ENCODE peak calls at places on chromosomes 13 and 19, in four cellular contexts. K is H54, C is glutamatergic neuron, S is GDM1. I is an unnamed sample.

GRCh38 chr13:45473627-45474026 is 8.9 kb downstream of the COG3 start:
- DNase-seq in K (no peak), C (no peak), S (no peak), I (peak; percentile 22)

GRCh38 chr19:47229674-47230121 is 1.3 kb downstream of the BBC3 start:
- DNase-seq in K (no peak), C (peak; percentile 20), S (no peak), I (peak; percentile 25)

GRCh38 chr13:40996433-40997095 is 22.6 kb downstream of the ELF1 start:
- DNase-seq in K (no peak), C (no peak), S (peak; percentile 58), I (no peak)

GRCh38 chr13:102100234-102100633 is 301.6 kb downstream of the FGF14 start:
- DNase-seq in K (no peak), C (no peak), S (no peak), I (no peak)

GRCh38 chr13:80083097-80083429 is 257.9 kb downstream of the SPRY2 start:
- DNase-seq in K (no peak), C (no peak), S (no peak), I (no peak)

GRCh38 chr13:98397221-98397620 is 179.7 kb downstream of the STK24 start:
- DNase-seq in K (no peak), C (no peak), S (no peak), I (no peak)

GRCh38 chr13:55219538-55219937 is 1921.2 kb upstream of the PRR20A start:
- DNase-seq in K (no peak), C (no peak), S (no peak), I (no peak)

GRCh38 chr13:97198753-97199152 is 23.4 kb upstream of the MBNL2 start:
- DNase-seq in K (no peak), C (no peak), S (no peak), I (no peak)

GRCh38 chr19:5321851-5322681 is 18.5 kb downstream of the PTPRS start:
- DNase-seq in K (no peak), C (peak; percentile 59), S (peak; percentile 37), I (no peak)

GRCh38 chr13:101019126-101019525 is 344.5 kb upstream of the TMTC4 start:
- DNase-seq in K (no peak), C (no peak), S (no peak), I (no peak)

GRCh38 chr13:37059136-37059847 is at the start of gene SUPT20H:
- DNase-seq in K (peak; percentile 55), C (peak; percentile 98), S (peak; percentile 95), I (peak; percentile 88)

GRCh38 chr19:35844482-35845214 is 7.7 kb downstream of the NPHS1 start:
- DNase-seq in K (no peak), C (no peak), S (no peak), I (no peak)

GRCh38 chr13:32988588-32989256 is 27.5 kb upstream of the KL start:
- DNase-seq in K (no peak), C (no peak), S (no peak), I (no peak)

GRCh38 chr13:71865858-71866172 is 1.2 kb downstream of the DACH1 start:
- DNase-seq in K (no peak), C (peak; percentile 23), S (no peak), I (no peak)

GRCh38 chr13:109724603-109725002 is 61.8 kb downstream of the IRS2 start:
- DNase-seq in K (no peak), C (no peak), S (no peak), I (no peak)

I was measured in central memory CD4-positive, alpha-beta T cell.